ENCODE peak calls at places on chromosomes 2 and 18, in eight cellular contexts. T is choroid plexus epithelial cell, I is GM12878, D is esophagus muscularis mucosa, V is fibroblast of pulmonary artery, U is BJ, N is fibroblast of mammary gland, Y is colonic mucosa. W is an unnamed sample.
A peak's percentile ranks its signal among the peaks of the same experiment; 100 is the strongest.

GRCh38 chr18:8431036-8431435 is 178.2 kb upstream of the RAB12 start:
- DNase-seq in T (no peak), I (no peak), D (no peak), V (no peak), U (no peak), N (no peak), Y (no peak), W (no peak)

GRCh38 chr2:47869859-47870258 is 36.4 kb downstream of the FBXO11 start:
- DNase-seq in T (no peak), I (no peak), D (no peak), V (peak; percentile 20), U (no peak), N (peak; percentile 33), Y (no peak), W (no peak)

GRCh38 chr2:231482806-231483391 is 18.6 kb upstream of the NCL start:
- DNase-seq in T (peak; percentile 62), I (no peak), D (peak; percentile 94), V (peak; percentile 66), U (no peak), N (peak; percentile 52), Y (peak; percentile 77), W (no peak)

GRCh38 chr2:1599301-1600085 is 144.8 kb downstream of the PXDN start:
- DNase-seq in T (no peak), I (no peak), D (no peak), V (no peak), U (no peak), N (no peak), Y (no peak), W (no peak)

GRCh38 chr2:31475692-31476091 is 61.1 kb upstream of the XDH start:
- DNase-seq in T (peak; percentile 5), I (no peak), D (no peak), V (peak; percentile 4), U (peak; percentile 44), N (peak; percentile 90), Y (no peak), W (peak; percentile 11)

GRCh38 chr2:240835528-240835927 is 15.5 kb upstream of the KIF1A start:
- DNase-seq in T (no peak), I (no peak), D (no peak), V (no peak), U (no peak), N (no peak), Y (no peak), W (no peak)

GRCh38 chr18:28657836-28658410 is 481.0 kb upstream of the CDH2 start:
- DNase-seq in T (peak; percentile 29), I (no peak), D (no peak), V (peak; percentile 10), U (no peak), N (no peak), Y (no peak), W (no peak)

GRCh38 chr2:144666032-144666431 is 146.1 kb upstream of the ZEB2 start:
- DNase-seq in T (peak; percentile 56), I (no peak), D (no peak), V (peak; percentile 41), U (no peak), N (peak; percentile 30), Y (no peak), W (no peak)

GRCh38 chr2:71498261-71498701 is 44.9 kb downstream of the DYSF start:
- DNase-seq in T (peak; percentile 95), I (no peak), D (no peak), V (peak; percentile 92), U (peak; percentile 59), N (peak; percentile 55), Y (no peak), W (peak; percentile 26)

GRCh38 chr2:120546077-120546864 is 189.4 kb upstream of the GLI2 start:
- DNase-seq in T (peak; percentile 89), I (no peak), D (no peak), V (peak; percentile 87), U (peak; percentile 96), N (peak; percentile 97), Y (peak; percentile 23), W (peak; percentile 56)

GRCh38 chr2:217121565-217121964 is 261.7 kb upstream of the TNP1 start:
- DNase-seq in T (no peak), I (no peak), D (no peak), V (no peak), U (no peak), N (no peak), Y (no peak), W (no peak)

GRCh38 chr2:15812187-15812830 is 128.0 kb upstream of the MYCN start:
- DNase-seq in T (no peak), I (no peak), D (no peak), V (no peak), U (no peak), N (no peak), Y (no peak), W (no peak)

GRCh38 chr2:235157746-235158482 is 206.1 kb downstream of the SH3BP4 start:
- DNase-seq in T (no peak), I (no peak), D (no peak), V (no peak), U (no peak), N (no peak), Y (no peak), W (no peak)

GRCh38 chr2:231683292-231683898 is 24.9 kb upstream of the PTMA start:
- DNase-seq in T (no peak), I (no peak), D (no peak), V (no peak), U (no peak), N (no peak), Y (no peak), W (no peak)

GRCh38 chr2:219285894-219286425 is 6.8 kb downstream of the DNAJB2 start:
- DNase-seq in T (peak; percentile 83), I (no peak), D (no peak), V (peak; percentile 52), U (no peak), N (peak; percentile 81), Y (no peak), W (no peak)

GRCh38 chr2:241379481-241380480 is 23.7 kb downstream of the FARP2 start:
- DNase-seq in T (peak; percentile 51), I (no peak), D (no peak), V (peak; percentile 51), U (peak; percentile 86), N (peak; percentile 46), Y (no peak), W (peak; percentile 38)

DNA sequence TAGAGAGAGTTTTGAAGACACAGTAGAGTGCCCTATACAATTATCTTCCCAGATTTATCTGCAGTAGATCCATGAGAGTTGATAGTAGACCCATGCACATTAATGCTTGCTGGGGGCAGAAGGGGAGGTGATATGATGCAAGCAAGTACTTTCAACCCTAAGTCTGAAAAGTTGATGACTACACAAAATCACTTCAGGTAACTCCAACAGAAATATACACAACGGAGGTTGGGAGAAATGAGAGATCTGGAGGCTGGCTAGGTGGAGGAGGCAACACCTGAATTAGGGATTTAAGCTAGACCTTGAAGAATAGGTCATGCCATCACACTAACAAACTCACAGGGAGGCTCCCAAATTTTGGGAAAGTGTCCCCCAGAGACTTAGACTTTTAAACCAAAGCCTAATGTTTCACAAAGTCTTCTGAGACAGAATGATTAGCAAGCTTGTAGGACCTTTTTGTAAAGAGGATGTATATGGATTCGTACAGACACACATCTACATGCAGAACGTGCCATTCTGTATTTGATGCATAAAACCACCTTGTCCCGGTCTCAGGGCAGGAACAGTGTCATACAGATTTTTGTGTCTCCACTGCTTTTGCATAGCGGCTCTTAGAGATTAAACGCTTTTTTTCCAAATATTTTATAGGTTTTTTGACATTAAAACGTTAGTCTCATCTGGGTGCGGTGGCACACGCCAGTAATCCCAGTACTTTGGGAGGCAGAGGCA is 937 bp upstream of the STAMBP start:
- DNase-seq in T (no peak), I (no peak), D (no peak), V (no peak), U (no peak), N (no peak), Y (no peak), W (no peak)
- H3K4me3 ChIP-seq in T (no peak overlapping the region), I (peak overlapping the region; percentile 96), D (peak overlapping the region; percentile 80), V (no peak overlapping the region), U (peak overlapping the region; percentile 81), N (no peak overlapping the region), Y (no peak overlapping the region), W (peak overlapping the region; percentile 77)

GRCh38 chr2:208253518-208254117 is 1.3 kb downstream of the IDH1 start:
- DNase-seq in T (no peak), I (no peak), D (no peak), V (no peak), U (no peak), N (no peak), Y (no peak), W (no peak)

GRCh38 chr2:208255557-208256106 is 761 bp upstream of the IDH1 start:
- DNase-seq in T (no peak), I (no peak), D (no peak), V (no peak), U (no peak), N (no peak), Y (no peak), W (no peak)

GRCh38 chr2:208254871-208255556 is at the start of gene IDH1:
- DNase-seq in T (peak; percentile 94), I (peak; percentile 60), D (peak; percentile 99), V (peak; percentile 95), U (peak; percentile 48), N (peak; percentile 90), Y (peak; percentile 100), W (peak; percentile 80)

GRCh38 chr2:208254118-208254870 is 577 bp downstream of the IDH1 start:
- DNase-seq in T (peak; percentile 83), I (peak; percentile 41), D (no peak), V (peak; percentile 75), U (peak; percentile 13), N (peak; percentile 68), Y (peak; percentile 90), W (peak; percentile 27)

GRCh38 chr2:208256192-208256782 is 1.4 kb upstream of the IDH1 start:
- DNase-seq in T (peak; percentile 27), I (no peak), D (no peak), V (no peak), U (no peak), N (no peak), Y (no peak), W (no peak)
- TF ChIP-seq CTCF in T (peak; percentile 33), I (peak; percentile 44), D (no peak), V (peak; percentile 24), U (peak; percentile 4), N (peak; percentile 4), Y (no peak), W (no peak)

DNA sequence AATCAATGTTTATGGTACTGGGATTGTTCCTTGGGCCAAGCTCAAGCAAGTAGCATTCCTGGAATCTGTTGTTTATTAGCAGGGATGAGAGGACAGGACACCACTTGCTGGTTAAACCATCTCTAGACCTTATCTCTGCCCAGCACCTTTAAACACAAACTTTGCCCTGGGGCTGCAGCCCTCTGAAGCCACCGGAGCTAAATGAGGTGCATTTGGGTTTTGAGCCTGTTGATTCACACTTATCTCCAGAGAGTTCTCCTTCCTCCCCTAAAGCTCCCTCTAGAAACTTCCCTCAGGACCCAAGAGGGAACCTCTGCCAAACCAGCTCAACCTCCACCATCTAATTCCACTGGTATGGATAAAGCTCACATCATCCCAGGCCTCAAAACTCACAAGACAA is 94.8 kb upstream of the EPAS1 start:
- DNase-seq in T (no peak), I (no peak), D (no peak), V (no peak), U (no peak), N (no peak), Y (no peak), W (no peak)
- H3K4me3 ChIP-seq in T (no peak overlapping the region), I (no peak overlapping the region), D (no peak overlapping the region), V (no peak overlapping the region), U (no peak overlapping the region), N (no peak overlapping the region), Y (no peak overlapping the region), W (no peak overlapping the region)

DNA sequence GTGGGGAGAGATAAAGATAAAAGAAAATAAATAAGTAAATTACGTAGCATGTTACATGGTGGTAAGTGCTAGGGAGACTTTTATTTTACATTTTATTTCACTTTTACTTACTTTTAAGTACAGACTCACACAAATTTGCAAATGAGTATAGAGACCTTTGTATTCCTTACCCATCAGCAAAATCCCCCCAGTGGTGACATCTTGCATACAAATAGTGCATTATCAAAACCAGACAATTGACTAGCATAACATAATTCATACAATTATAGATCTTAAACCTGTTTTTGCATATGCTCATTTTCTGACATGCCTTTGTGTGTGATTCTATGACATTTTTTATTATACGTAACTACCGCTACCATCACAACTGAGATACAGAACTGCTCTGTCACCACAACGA is 1099.4 kb downstream of the DPP10 start:
- DNase-seq in T (no peak), I (no peak), D (no peak), V (no peak), U (no peak), N (no peak), Y (no peak), W (no peak)
- TF ChIP-seq CTCF in T (no peak), I (no peak), D (no peak), V (no peak), U (no peak), N (no peak), Y (no peak), W (no peak)